ENCODE peak calls at places on chromosomes 11 and 22, in four cellular contexts. One of them, this sample, is unnamed.
A peak's percentile ranks its signal among the peaks of the same experiment; 100 is the strongest.

GRCh38 chr11:108654994-108655631 is 9.8 kb upstream of the DDX10 start:
- DNase-seq in AG04450: no peak
- DNase-seq in endothelial cell: peak; percentile 46
- DNase-seq in K562: peak; percentile 72
- DNase-seq in this sample: no peak

GRCh38 chr11:43874738-43875137 is 5.9 kb upstream of the ALKBH3 start:
- DNase-seq in AG04450: no peak
- DNase-seq in endothelial cell: no peak
- DNase-seq in K562: no peak
- DNase-seq in this sample: no peak

GRCh38 chr11:1048375-1049070 is 12.0 kb upstream of the MUC6 start:
- DNase-seq in AG04450: no peak
- DNase-seq in endothelial cell: no peak
- DNase-seq in K562: no peak
- DNase-seq in this sample: no peak

GRCh38 chr11:77400775-77401469 is 73.0 kb downstream of the PAK1 start:
- DNase-seq in AG04450: no peak
- DNase-seq in endothelial cell: no peak
- DNase-seq in K562: no peak
- DNase-seq in this sample: no peak

GRCh38 chr11:92854952-92855351 is 114.5 kb upstream of the MTNR1B start:
- DNase-seq in AG04450: no peak
- DNase-seq in endothelial cell: no peak
- DNase-seq in K562: no peak
- DNase-seq in this sample: no peak

GRCh38 chr22:44329179-44329796 is 16.5 kb upstream of the SHISAL1 start:
- DNase-seq in AG04450: no peak
- DNase-seq in endothelial cell: no peak
- DNase-seq in K562: no peak
- DNase-seq in this sample: no peak

GRCh38 chr22:45996241-45997076 is 19.5 kb upstream of the WNT7B start:
- DNase-seq in AG04450: no peak
- DNase-seq in endothelial cell: no peak
- DNase-seq in K562: no peak
- DNase-seq in this sample: no peak

GRCh38 chr11:76861490-76861953 is 804 bp downstream of the ACER3 start:
- DNase-seq in AG04450: no peak
- DNase-seq in endothelial cell: no peak
- DNase-seq in K562: peak; percentile 44
- DNase-seq in this sample: no peak

GRCh38 chr11:79237676-79238075 is 203.2 kb downstream of the TENM4 start:
- DNase-seq in AG04450: peak; percentile 91
- DNase-seq in endothelial cell: no peak
- DNase-seq in K562: no peak
- DNase-seq in this sample: no peak

GRCh38 chr11:26276798-26277424 is 55.0 kb upstream of the ANO3 start:
- DNase-seq in AG04450: peak; percentile 20
- DNase-seq in endothelial cell: peak; percentile 73
- DNase-seq in K562: peak; percentile 57
- DNase-seq in this sample: no peak

GRCh38 chr11:131109256-131109655 is 193.0 kb upstream of the SNX19 start:
- DNase-seq in AG04450: peak; percentile 21
- DNase-seq in endothelial cell: no peak
- DNase-seq in K562: no peak
- DNase-seq in this sample: no peak

GRCh38 chr11:13061294-13061990 is 52.3 kb downstream of the RASSF10 start:
- DNase-seq in AG04450: no peak
- DNase-seq in endothelial cell: no peak
- DNase-seq in K562: no peak
- DNase-seq in this sample: no peak

GRCh38 chr22:40247976-40248375 is 70.3 kb downstream of the TNRC6B start:
- DNase-seq in AG04450: no peak
- DNase-seq in endothelial cell: no peak
- DNase-seq in K562: no peak
- DNase-seq in this sample: no peak

GRCh38 chr22:36323182-36323854 is 64.4 kb downstream of the MYH9 start:
- DNase-seq in AG04450: no peak
- DNase-seq in endothelial cell: no peak
- DNase-seq in K562: no peak
- DNase-seq in this sample: no peak

GRCh38 chr22:22460635-22461034 is 47.9 kb downstream of the ZNF280B start:
- DNase-seq in AG04450: no peak
- DNase-seq in endothelial cell: no peak
- DNase-seq in K562: peak; percentile 80
- DNase-seq in this sample: no peak

GRCh38 chr11:36212507-36212906 is 76.7 kb downstream of the COMMD9 start:
- DNase-seq in AG04450: no peak
- DNase-seq in endothelial cell: no peak
- DNase-seq in K562: no peak
- DNase-seq in this sample: no peak

GRCh38 chr22:22244337-22245250 is at the start of gene VPREB1:
- DNase-seq in AG04450: no peak
- DNase-seq in endothelial cell: no peak
- DNase-seq in K562: no peak
- DNase-seq in this sample: no peak

GRCh38 chr11:65637794-65638317 is at the start of gene SIPA1:
- DNase-seq in AG04450: peak; percentile 82
- DNase-seq in endothelial cell: peak; percentile 93
- DNase-seq in K562: peak; percentile 93
- DNase-seq in this sample: peak; percentile 84

GRCh38 chr11:102934735-102935134 is 20.8 kb downstream of the MMP13 start:
- DNase-seq in AG04450: no peak
- DNase-seq in endothelial cell: no peak
- DNase-seq in K562: no peak
- DNase-seq in this sample: no peak

GRCh38 chr11:124612567-124613245 is 1.5 kb downstream of the PANX3 start:
- DNase-seq in AG04450: no peak
- DNase-seq in endothelial cell: peak; percentile 23
- DNase-seq in K562: no peak
- DNase-seq in this sample: no peak

GRCh38 chr11:14905104-14906033 is 13.3 kb upstream of the CYP2R1 start:
- DNase-seq in AG04450: no peak
- DNase-seq in endothelial cell: peak; percentile 71
- DNase-seq in K562: no peak
- DNase-seq in this sample: no peak

GRCh38 chr22:22121445-22121844 is 123.1 kb upstream of the VPREB1 start:
- DNase-seq in AG04450: no peak
- DNase-seq in endothelial cell: no peak
- DNase-seq in K562: no peak
- DNase-seq in this sample: no peak

GRCh38 chr11:70505331-70505731 is 107.0 kb downstream of the CTTN start:
- DNase-seq in AG04450: no peak
- DNase-seq in endothelial cell: no peak
- DNase-seq in K562: no peak
- DNase-seq in this sample: no peak

GRCh38 chr11:121461843-121462242 is 9.1 kb upstream of the SORL1-AS1 start:
- DNase-seq in AG04450: no peak
- DNase-seq in endothelial cell: no peak
- DNase-seq in K562: no peak
- DNase-seq in this sample: no peak

GRCh38 chr11:130671801-130672700 is 223.6 kb downstream of the ADAMTS15 start:
- DNase-seq in AG04450: peak; percentile 84
- DNase-seq in endothelial cell: no peak
- DNase-seq in K562: no peak
- DNase-seq in this sample: no peak

GRCh38 chr11:65301491-65302329 is 13.0 kb upstream of the CDC42EP2 start:
- DNase-seq in AG04450: no peak
- DNase-seq in endothelial cell: peak; percentile 68
- DNase-seq in K562: peak; percentile 49
- DNase-seq in this sample: no peak

GRCh38 chr22:35493074-35493473 is 47.6 kb upstream of the RASD2 start:
- DNase-seq in AG04450: no peak
- DNase-seq in endothelial cell: no peak
- DNase-seq in K562: no peak
- DNase-seq in this sample: no peak

GRCh38 chr22:21599053-21599893 is 30.5 kb downstream of the YDJC start:
- DNase-seq in AG04450: no peak
- DNase-seq in endothelial cell: peak; percentile 18
- DNase-seq in K562: peak; percentile 47
- DNase-seq in this sample: no peak

GRCh38 chr11:124897681-124898680 is at the start of gene ROBO4:
- DNase-seq in AG04450: peak; percentile 66
- DNase-seq in endothelial cell: peak; percentile 61
- DNase-seq in K562: no peak
- DNase-seq in this sample: peak; percentile 65

GRCh38 chr11:96052921-96053631 is 129.2 kb upstream of the MTMR2 start:
- DNase-seq in AG04450: no peak
- DNase-seq in endothelial cell: no peak
- DNase-seq in K562: no peak
- DNase-seq in this sample: no peak

GRCh38 chr22:36333632-36334031 is 54.1 kb downstream of the MYH9 start:
- DNase-seq in AG04450: no peak
- DNase-seq in endothelial cell: no peak
- DNase-seq in K562: no peak
- DNase-seq in this sample: no peak

GRCh38 chr11:88306785-88307184 is 30.8 kb downstream of the CTSC start:
- DNase-seq in AG04450: no peak
- DNase-seq in endothelial cell: no peak
- DNase-seq in K562: no peak
- DNase-seq in this sample: no peak

DNA sequence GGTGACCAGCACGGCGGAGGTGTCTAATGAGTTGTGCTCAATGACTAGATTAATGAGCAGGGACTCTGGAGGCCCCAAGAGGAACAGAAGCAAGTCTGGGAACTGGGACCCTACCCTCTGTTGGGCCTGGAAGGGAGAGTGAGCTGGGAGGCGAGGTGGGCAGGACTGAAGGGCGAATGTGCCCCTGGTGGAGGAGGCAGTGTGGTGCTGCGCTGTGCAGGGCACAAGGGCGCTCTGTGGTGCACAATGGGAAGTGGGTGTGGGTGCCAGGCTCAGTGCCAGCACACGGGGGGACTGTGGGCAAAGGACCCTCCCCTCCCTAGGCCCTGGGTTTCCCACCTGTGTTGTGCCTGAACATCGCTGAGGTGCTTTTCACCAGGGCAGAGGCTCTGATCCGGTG is 57.5 kb upstream of the TTLL12 start:
- DNase-seq in AG04450: no peak
- DNase-seq in endothelial cell: no peak
- DNase-seq in K562: no peak
- DNase-seq in this sample: no peak
- TF ChIP-seq CTCF in AG04450: no peak
- TF ChIP-seq CTCF in endothelial cell: no peak
- TF ChIP-seq CTCF in K562: no peak
- TF ChIP-seq CTCF in this sample: peak; percentile 31

GRCh38 chr22:50503475-50504145 is 3.9 kb downstream of the LMF2 start:
- DNase-seq in AG04450: no peak
- DNase-seq in endothelial cell: no peak
- DNase-seq in K562: no peak
- DNase-seq in this sample: peak; percentile 67
- TF ChIP-seq CTCF in AG04450: no peak
- TF ChIP-seq CTCF in endothelial cell: no peak
- TF ChIP-seq CTCF in K562: no peak
- TF ChIP-seq CTCF in this sample: no peak

DNA sequence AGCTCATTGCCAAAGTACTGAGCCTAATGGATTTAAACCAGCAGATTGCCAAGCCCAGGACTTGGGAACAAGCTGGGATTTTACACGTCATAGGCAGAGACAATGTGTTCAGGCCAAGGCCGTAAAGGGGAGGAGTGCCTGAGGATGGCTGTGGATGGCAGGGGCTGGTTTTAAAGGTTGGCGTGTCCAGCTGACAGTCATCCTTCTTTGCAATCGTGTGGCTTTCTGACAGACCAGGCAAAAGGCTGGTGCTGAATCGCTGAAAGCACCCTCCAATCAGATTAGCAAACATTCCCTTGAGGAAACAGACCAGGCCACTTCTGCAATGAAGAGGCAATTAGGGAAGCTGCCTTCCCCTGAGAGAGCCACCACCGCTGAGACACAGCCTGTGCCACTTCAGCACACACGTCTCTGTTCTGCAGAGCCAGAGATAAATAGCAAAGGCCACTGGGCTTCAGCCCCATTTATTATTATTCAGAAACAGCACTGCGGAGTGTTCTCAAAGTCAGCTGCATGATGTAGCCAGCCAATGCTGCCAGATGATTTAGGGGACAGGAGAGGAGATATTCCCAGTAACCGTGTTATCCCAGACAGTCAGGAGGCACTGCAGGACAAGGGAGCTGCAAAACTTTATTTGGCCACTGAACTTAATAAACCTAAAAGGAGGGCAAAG is 54.2 kb upstream of the CSNK2A3 start:
- DNase-seq in AG04450: no peak
- DNase-seq in endothelial cell: no peak
- DNase-seq in K562: no peak
- DNase-seq in this sample: no peak
- TF ChIP-seq CTCF in AG04450: no peak
- TF ChIP-seq CTCF in endothelial cell: no peak
- TF ChIP-seq CTCF in K562: no peak
- TF ChIP-seq CTCF in this sample: no peak

GRCh38 chr11:17714870-17715269 is 4.5 kb upstream of the MYOD1 start:
- DNase-seq in AG04450: no peak
- DNase-seq in endothelial cell: no peak
- DNase-seq in K562: no peak
- DNase-seq in this sample: no peak

GRCh38 chr11:17716807-17717206 is 2.6 kb upstream of the MYOD1 start:
- DNase-seq in AG04450: no peak
- DNase-seq in endothelial cell: no peak
- DNase-seq in K562: peak; percentile 9
- DNase-seq in this sample: no peak

GRCh38 chr11:17713851-17714250 is 5.5 kb upstream of the MYOD1 start:
- DNase-seq in AG04450: no peak
- DNase-seq in endothelial cell: no peak
- DNase-seq in K562: no peak
- DNase-seq in this sample: no peak

GRCh38 chr11:17711836-17712235 is 7.5 kb upstream of the MYOD1 start:
- DNase-seq in AG04450: no peak
- DNase-seq in endothelial cell: no peak
- DNase-seq in K562: no peak
- DNase-seq in this sample: no peak

DNA sequence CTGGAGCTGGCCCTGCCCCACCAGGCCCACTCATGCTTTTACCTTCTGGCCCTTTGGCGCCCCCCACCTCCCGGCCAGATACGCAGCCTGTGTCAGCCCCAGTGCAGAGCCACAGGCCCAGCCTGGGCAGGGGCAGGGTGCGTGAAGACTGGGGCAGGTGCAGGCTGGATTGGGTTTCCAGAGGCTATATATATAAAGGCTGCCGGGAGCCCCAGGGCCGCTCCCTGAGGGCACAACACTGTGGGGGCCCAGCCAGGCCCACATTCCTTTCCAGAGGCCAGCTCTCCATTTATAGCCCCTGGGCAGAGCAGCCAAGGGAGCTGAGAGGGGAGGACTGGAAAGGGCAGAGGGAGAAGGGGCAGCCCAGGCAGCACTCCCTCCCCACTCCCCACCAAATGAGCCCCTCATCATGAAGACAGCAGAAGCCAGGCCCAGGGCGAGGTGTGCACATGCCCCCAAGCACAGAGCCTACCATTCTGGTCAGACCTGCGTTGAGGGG is 5.0 kb upstream of the MYOD1 start:
- DNase-seq in AG04450: no peak
- DNase-seq in endothelial cell: no peak
- DNase-seq in K562: no peak
- DNase-seq in this sample: no peak
- TF ChIP-seq CTCF in AG04450: no peak
- TF ChIP-seq CTCF in endothelial cell: no peak
- TF ChIP-seq CTCF in K562: no peak
- TF ChIP-seq CTCF in this sample: no peak

This sample was measured in type B pancreatic cell.